ENCODE peak calls at places on chromosomes 6 and 20, in five cellular contexts. I is D341Med; V is naive thymus-derived CD4-positive, alpha-beta T cell; L is stimulated activated CD4-positive, alpha-beta T cell treated with anti-CD3 and anti-CD28 coated beads, Interleukin-4, amount 100 ng/mL, for 1 hour; F is neuronal stem cell. P is an unnamed sample.

GRCh38 chr6:17497701-17498100 is 102.4 kb upstream of the FAM8A1 start:
- DNase-seq in I (no peak), L (no peak), V (no peak), F (no peak), P (no peak)

GRCh38 chr6:170102038-170102437 is 188.8 kb downstream of the DLL1 start:
- DNase-seq in V (no peak), F (no peak), I (no peak), L (no peak), P (no peak)

GRCh38 chr6:163149535-163149848 is 265.0 kb upstream of the QKI start:
- DNase-seq in L (no peak), V (no peak), I (no peak), F (no peak), P (no peak)

GRCh38 chr6:44704240-44705150 is 317.0 kb downstream of the CDC5L start:
- DNase-seq in F (no peak), I (no peak), L (peak; percentile 10), V (no peak), P (no peak)

GRCh38 chr20:46731770-46732169 is 22.3 kb downstream of the SLC2A10 start:
- DNase-seq in I (no peak), L (no peak), V (no peak), F (no peak), P (no peak)

GRCh38 chr6:170485159-170485558 is 67.9 kb downstream of the PSMB1 start:
- DNase-seq in F (no peak), L (no peak), V (no peak), I (no peak), P (no peak)

GRCh38 chr20:64230461-64231145 is 24.9 kb upstream of the PCMTD2 start:
- DNase-seq in V (no peak), L (no peak), F (no peak), I (no peak), P (no peak)

GRCh38 chr6:12113190-12113578 is 101.1 kb downstream of the HIVEP1 start:
- DNase-seq in L (no peak), F (no peak), I (no peak), V (no peak), P (no peak)

GRCh38 chr6:25054469-25054868 is 118.7 kb upstream of the RIPOR2 start:
- DNase-seq in F (no peak), I (no peak), L (no peak), V (no peak), P (no peak)

GRCh38 chr6:53894086-53894485 is 99.3 kb downstream of the LRRC1 start:
- DNase-seq in I (peak; percentile 33), F (no peak), V (no peak), L (peak; percentile 7), P (no peak)

GRCh38 chr6:13331516-13332348 is 3.4 kb upstream of the TBC1D7 start:
- DNase-seq in V (no peak), L (no peak), I (no peak), F (no peak), P (no peak)

GRCh38 chr6:4727671-4728435 is 48.4 kb upstream of the CDYL start:
- DNase-seq in I (no peak), F (no peak), L (no peak), V (no peak), P (peak; percentile 53)

GRCh38 chr20:10970109-10970508 is 296.3 kb upstream of the JAG1 start:
- DNase-seq in L (no peak), F (no peak), I (no peak), V (no peak), P (no peak)

GRCh38 chr6:79878142-79878748 is 69.1 kb downstream of the ELOVL4 start:
- DNase-seq in V (no peak), I (no peak), F (no peak), L (no peak), P (no peak)

GRCh38 chr20:7980332-7981046 is 39.1 kb downstream of the TMX4 start:
- DNase-seq in F (peak; percentile 8), L (no peak), V (no peak), I (peak; percentile 58), P (no peak)

GRCh38 chr6:127053032-127053908 is 65.2 kb upstream of the RSPO3 start:
- DNase-seq in L (no peak), V (no peak), F (no peak), I (no peak), P (no peak)

GRCh38 chr20:50826121-50826520 is 31.3 kb downstream of the BCAS4 start:
- DNase-seq in V (no peak), L (no peak), I (no peak), F (no peak), P (no peak)

GRCh38 chr6:25278914-25279747 is at the start of gene CARMIL1:
- DNase-seq in V (peak; percentile 71), I (peak; percentile 94), L (peak; percentile 65), F (peak; percentile 69), P (peak; percentile 95)

P was measured in Peyer's patch.